ENCODE peak calls at places on chromosomes 12 and 14, in ten cellular contexts. N is mesenchymal stem cell; H is Panc1; O is mucosa of gallbladder; G is effector memory CD4-positive, alpha-beta T cell; A is HTR-8/SVneo; K is ureter; D is activated naive CD8-positive, alpha-beta T cell treated with anti-CD3 and anti-CD28 coated beads for 36 hours; T is pulmonary artery endothelial cell; S is NCI-H460. W is an unnamed sample.

GRCh38 chr12:49609059-49609874 is 3.8 kb upstream of the FAM186B start:
- DNase-seq in N (peak; percentile 15), H (no peak), O (no peak), G (no peak), A (no peak), K (no peak), D (no peak), T (no peak), S (no peak), W (no peak)

GRCh38 chr12:101963703-101964102 is 86.3 kb downstream of the DRAM1 start:
- DNase-seq in N (no peak), H (no peak), O (no peak), G (no peak), A (no peak), K (no peak), D (no peak), T (no peak), S (no peak), W (no peak)

GRCh38 chr12:88889326-88890110 is 309.2 kb upstream of the KITLG start:
- DNase-seq in N (no peak), H (no peak), O (no peak), G (no peak), A (no peak), K (no peak), D (no peak), T (no peak), S (no peak), W (no peak)

GRCh38 chr12:89389755-89390661 is 37.7 kb upstream of the DUSP6 start:
- DNase-seq in N (peak; percentile 39), H (no peak), O (peak; percentile 20), G (no peak), A (no peak), K (no peak), D (no peak), T (peak; percentile 77), S (no peak), W (no peak)

GRCh38 chr14:92352158-92352985 is 29.4 kb downstream of the SLC24A4 start:
- DNase-seq in N (no peak), H (no peak), O (no peak), G (no peak), A (peak; percentile 17), K (no peak), D (peak; percentile 24), T (no peak), S (peak; percentile 4), W (no peak)

GRCh38 chr12:126233625-126234024 is 1168.4 kb downstream of the AACS start:
- DNase-seq in N (no peak), H (no peak), O (no peak), G (no peak), A (no peak), K (no peak), D (no peak), T (no peak), S (no peak), W (no peak)

GRCh38 chr12:44833561-44833960 is 42.6 kb downstream of the NELL2 start:
- DNase-seq in N (no peak), H (no peak), O (no peak), G (no peak), A (no peak), K (no peak), D (no peak), T (no peak), S (no peak), W (no peak)

GRCh38 chr12:7951671-7952070 is 15.7 kb upstream of the SLC2A3 start:
- DNase-seq in N (no peak), H (no peak), O (no peak), G (no peak), A (no peak), K (no peak), D (no peak), T (no peak), S (no peak), W (no peak)

GRCh38 chr12:41486718-41487117 is 298.6 kb downstream of the PDZRN4 start:
- DNase-seq in N (peak; percentile 4), H (no peak), O (no peak), G (no peak), A (no peak), K (no peak), D (no peak), T (no peak), S (no peak), W (no peak)

GRCh38 chr12:89932950-89933349 is 224.3 kb upstream of the ATP2B1 start:
- DNase-seq in N (no peak), H (no peak), O (no peak), G (no peak), A (peak; percentile 24), K (no peak), D (no peak), T (no peak), S (no peak), W (no peak)

GRCh38 chr12:11707535-11707934 is 58.1 kb downstream of the ETV6 start:
- DNase-seq in N (peak; percentile 8), H (no peak), O (peak; percentile 66), G (no peak), A (no peak), K (no peak), D (no peak), T (no peak), S (no peak), W (no peak)

GRCh38 chr12:63304844-63305243 is 153.8 kb upstream of the AVPR1A start:
- DNase-seq in N (no peak), H (no peak), O (no peak), G (no peak), A (no peak), K (no peak), D (no peak), T (no peak), S (no peak), W (no peak)

GRCh38 chr12:39145175-39145999 is 240.0 kb upstream of the CPNE8 start:
- DNase-seq in N (peak; percentile 29), H (no peak), O (peak; percentile 14), G (no peak), A (peak; percentile 11), K (no peak), D (peak; percentile 46), T (no peak), S (peak; percentile 49), W (peak; percentile 85)

GRCh38 chr14:52356025-52356424 is 41.9 kb downstream of the PTGER2 start:
- DNase-seq in N (no peak), H (no peak), O (no peak), G (no peak), A (no peak), K (no peak), D (no peak), T (no peak), S (peak; percentile 55), W (no peak)

GRCh38 chr12:103877934-103878510 is 37.0 kb upstream of the NT5DC3 start:
- DNase-seq in N (peak; percentile 76), H (no peak), O (peak; percentile 51), G (peak; percentile 21), A (peak; percentile 81), K (peak; percentile 64), D (peak; percentile 52), T (peak; percentile 10), S (peak; percentile 79), W (peak; percentile 67)

GRCh38 chr12:96880220-96880619 is 26.8 kb upstream of the NEDD1 start:
- DNase-seq in N (no peak), H (no peak), O (no peak), G (no peak), A (no peak), K (no peak), D (no peak), T (no peak), S (no peak), W (no peak)

GRCh38 chr14:92690171-92691011 is 58.0 kb downstream of the LGMN start:
- DNase-seq in N (peak; percentile 50), H (no peak), O (no peak), G (no peak), A (peak; percentile 56), K (no peak), D (no peak), T (no peak), S (peak; percentile 56), W (no peak)

GRCh38 chr14:93045965-93046695 is 69.6 kb downstream of the ITPK1 start:
- DNase-seq in N (peak; percentile 86), H (no peak), O (no peak), G (no peak), A (no peak), K (no peak), D (no peak), T (no peak), S (no peak), W (no peak)

GRCh38 chr12:42180990-42181611 is 36.4 kb upstream of the GXYLT1 start:
- DNase-seq in N (peak; percentile 59), H (no peak), O (no peak), G (no peak), A (no peak), K (no peak), D (no peak), T (no peak), S (peak; percentile 3), W (peak; percentile 30)

GRCh38 chr14:71166434-71166833 is 259.2 kb downstream of the PCNX1 start:
- DNase-seq in N (no peak), H (no peak), O (peak; percentile 74), G (no peak), A (peak; percentile 87), K (peak; percentile 53), D (no peak), T (peak; percentile 7), S (peak; percentile 3), W (peak; percentile 27)

GRCh38 chr14:66443785-66444184 is 42.4 kb upstream of the CCDC196 start:
- DNase-seq in N (no peak), H (no peak), O (no peak), G (no peak), A (no peak), K (no peak), D (no peak), T (no peak), S (no peak), W (no peak)

GRCh38 chr12:57943438-57944080 is 2.2 kb downstream of the ATP23 start:
- DNase-seq in N (no peak), H (no peak), O (no peak), G (no peak), A (no peak), K (no peak), D (no peak), T (no peak), S (no peak), W (no peak)

GRCh38 chr12:1855241-1855640 is 34.9 kb downstream of the LRTM2 start:
- DNase-seq in N (no peak), H (no peak), O (no peak), G (no peak), A (no peak), K (no peak), D (no peak), T (no peak), S (no peak), W (no peak)

GRCh38 chr12:119802472-119802871 is 74.6 kb downstream of the CIT start:
- DNase-seq in N (peak; percentile 23), H (no peak), O (peak; percentile 19), G (no peak), A (no peak), K (no peak), D (no peak), T (no peak), S (no peak), W (peak; percentile 37)

GRCh38 chr12:108107293-108107692 is 21.8 kb upstream of the WSCD2 start:
- DNase-seq in N (no peak), H (no peak), O (no peak), G (no peak), A (no peak), K (no peak), D (no peak), T (no peak), S (no peak), W (no peak)

GRCh38 chr14:55448146-55448614 is 7.8 kb upstream of the TBPL2 start:
- DNase-seq in N (peak; percentile 92), H (peak; percentile 92), O (no peak), G (no peak), A (peak; percentile 94), K (no peak), D (no peak), T (peak; percentile 87), S (peak; percentile 58), W (no peak)

GRCh38 chr14:100078997-100079561 is 13.9 kb downstream of the EVL start:
- DNase-seq in N (peak; percentile 73), H (no peak), O (no peak), G (peak; percentile 79), A (no peak), K (no peak), D (peak; percentile 81), T (no peak), S (no peak), W (no peak)

GRCh38 chr14:77258566-77258965 is 12.4 kb downstream of the NGB start:
- DNase-seq in N (no peak), H (no peak), O (no peak), G (no peak), A (no peak), K (no peak), D (no peak), T (no peak), S (no peak), W (no peak)

W was measured in retina.